ENCODE peak calls at places on chromosomes 12 and 14, in seven cellular contexts. G, X, C, S, E, B and M are unnamed samples.
A peak's percentile ranks its signal among the peaks of the same experiment; 100 is the strongest.

GRCh38 chr12:98955284-98955683 is 310.2 kb downstream of the APAF1 start:
- DNase-seq in G (peak; percentile 2), X (no peak), C (peak; percentile 7), S (peak; percentile 28), E (no peak), B (no peak), M (no peak)

GRCh38 chr12:59164991-59165718 is 244.9 kb upstream of the LRIG3 start:
- DNase-seq in G (peak; percentile 64), X (no peak), C (peak; percentile 54), S (peak; percentile 5), E (no peak), B (no peak), M (peak; percentile 32)

GRCh38 chr12:118645219-118645618 is 268.9 kb downstream of the SUDS3 start:
- DNase-seq in G (no peak), X (no peak), C (peak; percentile 91), S (no peak), E (no peak), B (peak; percentile 42), M (peak; percentile 44)

GRCh38 chr12:45235087-45236025 is 19.5 kb downstream of the ANO6 start:
- DNase-seq in G (peak; percentile 69), X (no peak), C (no peak), S (peak; percentile 45), E (peak; percentile 82), B (peak; percentile 40), M (peak; percentile 60)

GRCh38 chr12:19018302-19018980 is 111.1 kb upstream of the PLEKHA5 start:
- DNase-seq in G (peak; percentile 90), X (no peak), C (no peak), S (no peak), E (no peak), B (no peak), M (no peak)

GRCh38 chr12:125142601-125143000 is 77.4 kb downstream of the AACS start:
- DNase-seq in G (no peak), X (no peak), C (no peak), S (no peak), E (no peak), B (no peak), M (no peak)

GRCh38 chr14:42214981-42215491 is 608.4 kb downstream of the LRFN5 start:
- DNase-seq in G (peak; percentile 86), X (no peak), C (peak; percentile 5), S (no peak), E (peak; percentile 65), B (no peak), M (no peak)

GRCh38 chr14:100132161-100132902 is 27.1 kb downstream of the DEGS2 start:
- DNase-seq in G (no peak), X (no peak), C (no peak), S (no peak), E (no peak), B (no peak), M (no peak)

GRCh38 chr14:105135700-105136395 is 32.7 kb downstream of the JAG2 start:
- DNase-seq in G (no peak), X (no peak), C (no peak), S (no peak), E (no peak), B (no peak), M (peak; percentile 25)

GRCh38 chr12:39990122-39991101 is 115.5 kb downstream of the SLC2A13 start:
- DNase-seq in G (peak; percentile 32), X (no peak), C (peak; percentile 61), S (peak; percentile 15), E (no peak), B (peak; percentile 52), M (peak; percentile 39)

GRCh38 chr12:55972045-55972843 is 1.6 kb upstream of the RAB5B start:
- DNase-seq in G (peak; percentile 84), X (no peak), C (no peak), S (no peak), E (no peak), B (no peak), M (peak; percentile 89)

GRCh38 chr12:57388425-57388824 is 42.4 kb downstream of the R3HDM2 start:
- DNase-seq in G (no peak), X (no peak), C (no peak), S (no peak), E (no peak), B (no peak), M (no peak)

GRCh38 chr14:75279739-75280447 is 1.3 kb downstream of the FOS start:
- DNase-seq in G (peak; percentile 27), X (no peak), C (no peak), S (no peak), E (no peak), B (peak; percentile 45), M (no peak)

GRCh38 chr12:28035483-28035882 is 63.0 kb upstream of the PTHLH start:
- DNase-seq in G (peak; percentile 87), X (no peak), C (no peak), S (no peak), E (no peak), B (no peak), M (no peak)

GRCh38 chr14:55707365-55707804 is 127.4 kb downstream of the KTN1 start:
- DNase-seq in G (peak; percentile 76), X (no peak), C (peak; percentile 29), S (peak; percentile 41), E (no peak), B (no peak), M (no peak)

GRCh38 chr14:92599786-92600185 is 86.2 kb downstream of the RIN3 start:
- DNase-seq in G (peak; percentile 10), X (no peak), C (no peak), S (no peak), E (no peak), B (no peak), M (no peak)

GRCh38 chr12:57807285-57807684 is 11.2 kb downstream of the AVIL start:
- DNase-seq in G (no peak), X (no peak), C (no peak), S (no peak), E (no peak), B (no peak), M (no peak)

GRCh38 chr14:64721391-64721791 is 17.2 kb downstream of the PLEKHG3 start:
- DNase-seq in G (peak; percentile 37), X (peak; percentile 72), C (no peak), S (no peak), E (no peak), B (peak; percentile 85), M (no peak)

GRCh38 chr14:50013198-50013918 is 103.0 kb downstream of the VCPKMT start:
- DNase-seq in G (no peak), X (no peak), C (no peak), S (no peak), E (no peak), B (no peak), M (peak; percentile 71)

GRCh38 chr14:105346880-105347586 is 32.5 kb downstream of the PACS2 start:
- DNase-seq in G (no peak), X (no peak), C (no peak), S (no peak), E (no peak), B (no peak), M (no peak)

DNA sequence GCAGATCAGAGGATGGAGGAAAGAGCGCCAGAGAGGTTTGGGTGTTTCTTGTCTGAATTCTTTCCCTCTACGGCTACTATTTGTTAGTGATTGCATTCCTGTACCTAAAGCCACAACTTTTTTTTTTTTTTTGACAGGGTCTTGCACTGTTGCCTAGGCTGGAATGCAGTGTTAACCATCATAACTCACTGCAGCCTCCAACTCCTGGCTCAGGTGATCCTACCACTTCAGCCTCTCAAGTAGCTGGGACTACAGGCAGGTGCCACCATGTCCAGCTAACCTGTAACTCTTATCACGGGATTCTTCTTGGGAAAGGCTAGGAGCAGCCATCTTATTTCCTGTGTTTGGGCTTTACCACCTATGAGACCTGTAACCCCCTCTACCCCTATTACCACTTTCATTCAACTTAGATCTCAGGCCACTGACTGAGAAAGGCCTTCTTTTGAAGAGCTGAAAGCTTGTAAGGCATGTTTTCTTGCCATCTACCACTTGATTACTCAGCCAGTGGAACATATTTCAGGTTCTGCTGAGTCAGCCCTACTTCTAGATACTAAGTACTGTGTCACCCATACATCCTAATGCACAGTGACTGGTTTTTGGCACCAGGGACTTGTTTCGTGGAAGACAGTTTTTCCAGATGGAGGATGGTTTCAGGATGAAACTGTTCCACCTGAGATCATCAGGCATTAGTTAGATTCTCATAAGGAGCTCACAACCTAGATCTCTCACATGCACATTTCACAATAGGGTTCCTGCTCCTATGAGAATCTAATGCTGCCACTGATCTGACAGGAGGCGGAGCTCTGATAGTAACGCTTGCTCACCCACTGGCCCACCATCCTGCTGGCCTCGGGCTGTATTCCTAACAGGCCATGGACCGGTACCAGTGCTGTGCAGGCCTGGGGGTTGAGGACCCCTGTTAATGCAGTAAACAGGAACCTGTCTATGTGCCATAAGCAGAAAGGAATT is 6.9 kb downstream of the VEZT start:
- DNase-seq in G (peak; percentile 84), X (no peak), C (peak; percentile 15), S (no peak), E (no peak), B (no peak), M (no peak)
- H3K4me1 ChIP-seq in G (peaks cover 11% of the 10 kb centered on the region), X (no peaks in the 10 kb centered on the region), C (peaks cover 17% of the 10 kb centered on the region), S (peaks cover 74% of the 10 kb centered on the region), E (peaks cover 40% of the 10 kb centered on the region), B (no peaks in the 10 kb centered on the region), M (peaks cover 7% of the 10 kb centered on the region)

DNA sequence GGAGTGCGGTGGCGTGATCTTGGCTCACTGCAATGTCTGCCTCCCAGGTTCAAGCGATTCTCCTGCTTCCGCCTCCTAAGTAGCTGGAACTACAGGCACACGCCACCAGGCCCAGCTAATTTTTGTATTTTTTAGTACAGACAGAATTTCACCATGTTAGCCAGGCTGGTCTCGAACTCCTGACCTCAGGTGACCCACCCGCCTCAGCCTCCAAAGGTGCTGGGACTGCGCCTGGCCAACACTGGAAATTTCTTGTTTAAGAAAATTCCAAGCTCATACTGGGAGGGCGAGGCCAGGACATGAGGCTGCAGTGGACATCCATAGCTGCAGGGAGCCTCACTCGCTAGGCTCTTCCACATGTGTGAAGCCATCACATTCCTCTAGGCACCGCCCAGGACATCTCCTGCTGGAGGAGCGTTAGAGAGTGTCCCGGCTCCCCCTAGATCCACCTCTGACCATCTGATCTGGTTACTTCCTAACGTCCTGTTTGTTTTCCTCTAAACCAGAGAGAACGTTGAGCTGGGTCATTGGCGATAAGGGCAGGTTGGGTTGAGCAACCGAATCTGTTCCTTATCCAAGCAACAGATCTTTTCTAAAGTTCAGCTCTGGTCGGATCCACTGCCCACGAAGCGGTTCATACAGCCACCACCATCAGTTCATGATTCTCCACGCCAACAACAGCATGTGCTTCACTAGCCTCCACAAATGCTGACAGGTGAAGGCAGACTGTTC is 108.2 kb upstream of the MED13L start:
- DNase-seq in G (no peak), X (no peak), C (no peak), S (no peak), E (no peak), B (no peak), M (peak; percentile 84)
- H3K4me1 ChIP-seq in G (peaks cover 35% of the 10 kb centered on the region), X (peaks cover 17% of the 10 kb centered on the region), C (peaks cover 12% of the 10 kb centered on the region), S (peaks cover 78% of the 10 kb centered on the region), E (peaks cover 28% of the 10 kb centered on the region), B (no peaks in the 10 kb centered on the region), M (peaks cover 52% of the 10 kb centered on the region)

DNA sequence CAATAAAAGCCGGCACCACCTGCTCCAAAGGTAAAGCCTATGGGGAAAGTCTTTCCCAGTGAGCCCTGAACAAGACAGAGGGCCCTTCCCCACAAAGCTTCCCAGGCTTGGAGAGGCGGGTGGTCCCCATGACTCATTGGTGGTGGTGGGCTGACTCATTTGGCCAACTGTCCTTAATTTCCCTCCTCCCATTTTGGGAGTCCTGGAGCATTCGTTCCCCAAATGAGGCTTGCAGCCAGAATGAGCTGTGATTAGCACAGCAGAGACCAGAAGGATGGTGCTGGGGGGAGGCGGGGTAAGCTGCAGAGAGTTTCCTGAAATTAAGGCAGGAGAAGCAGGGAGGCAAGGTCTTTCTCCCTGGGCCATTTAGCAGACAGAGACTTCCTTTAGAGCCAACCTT is 241.7 kb downstream of the DPF3 start:
- DNase-seq in G (peak; percentile 67), X (no peak), C (no peak), S (no peak), E (no peak), B (no peak), M (no peak)
- H3K4me1 ChIP-seq in G (peaks cover 27% of the 10 kb centered on the region), X (no peaks in the 10 kb centered on the region), C (peaks cover 15% of the 10 kb centered on the region), S (no peaks in the 10 kb centered on the region), E (no peaks in the 10 kb centered on the region), B (no peaks in the 10 kb centered on the region), M (no peaks in the 10 kb centered on the region)

GRCh38 chr14:96756745-96757144 is 40.4 kb upstream of the VRK1 start:
- DNase-seq in G (no peak), X (no peak), C (no peak), S (no peak), E (no peak), B (no peak), M (no peak)
- H3K4me1 ChIP-seq in G (no peaks in the 10 kb centered on the region), X (no peaks in the 10 kb centered on the region), C (no peaks in the 10 kb centered on the region), S (no peaks in the 10 kb centered on the region), E (no peaks in the 10 kb centered on the region), B (no peaks in the 10 kb centered on the region), M (no peaks in the 10 kb centered on the region)